ENCODE peak calls at places on chromosome 13, in five cellular contexts. P is T-cell, L is anterior cingulate cortex, S is T-helper 9 cell, T is HT1080. Q is an unnamed sample.

GRCh38 chr13:83065136-83065535 is 817.1 kb downstream of the SLITRK1 start:
- DNase-seq in T (peak; percentile 44), P (no peak), L (no peak), S (no peak), Q (no peak)

GRCh38 chr13:65959305-65959704 is 1270.8 kb downstream of the PCDH9 start:
- DNase-seq in S (no peak), P (no peak), L (no peak), T (no peak), Q (no peak)

GRCh38 chr13:71864094-71864980 is 2.7 kb downstream of the DACH1 start:
- DNase-seq in S (no peak), T (no peak), L (no peak), P (no peak), Q (no peak)

GRCh38 chr13:28339419-28339818 is 155.5 kb downstream of the FLT1 start:
- DNase-seq in T (no peak), P (no peak), L (no peak), S (no peak), Q (peak; percentile 7)

GRCh38 chr13:51758691-51759090 is 45.3 kb downstream of the DHRS12 start:
- DNase-seq in P (no peak), L (no peak), T (no peak), S (no peak), Q (no peak)

GRCh38 chr13:96898855-96899254 is 95.4 kb downstream of the OXGR1 start:
- DNase-seq in L (peak; percentile 55), P (no peak), T (no peak), S (no peak), Q (no peak)

GRCh38 chr13:49938921-49939320 is 2.8 kb upstream of the SPRYD7 start:
- DNase-seq in S (no peak), P (no peak), L (no peak), T (no peak), Q (no peak)

GRCh38 chr13:94192576-94192975 is 286.9 kb downstream of the DCT start:
- DNase-seq in T (peak; percentile 1), P (no peak), S (no peak), L (no peak), Q (peak; percentile 18)

GRCh38 chr13:114110091-114110829 is 22.2 kb downstream of the RASA3 start:
- DNase-seq in T (no peak), P (peak; percentile 77), S (peak; percentile 70), L (no peak), Q (no peak)

GRCh38 chr13:25771641-25772478 is 280.0 kb downstream of the SHISA2 start:
- DNase-seq in S (no peak), L (no peak), T (peak; percentile 42), P (no peak), Q (peak; percentile 72)

Q was measured in Daoy.